ENCODE peak calls at places on chromosomes 13 and 19, in six cellular contexts. I is IMR-90, V is trophoblast cell, D is H9, U is mesenchymal stem cell, T is H1. P is an unnamed sample.

GRCh38 chr13:32153056-32153455 is 121.5 kb downstream of the FRY start:
- DNase-seq in T (no peak), I (peak; percentile 88), U (peak; percentile 47), D (no peak), V (no peak), P (no peak)

GRCh38 chr13:99307648-99308339 is 595 bp upstream of the GPR183 start:
- DNase-seq in V (no peak), U (peak; percentile 93), I (peak; percentile 83), D (no peak), T (no peak), P (no peak)

GRCh38 chr13:29543230-29544215 is 52.0 kb downstream of the SLC7A1 start:
- DNase-seq in I (peak; percentile 60), U (peak; percentile 85), V (peak; percentile 46), D (peak; percentile 47), T (peak; percentile 13), P (no peak)

GRCh38 chr19:571127-571974 is 1.0 kb upstream of the BSG start:
- DNase-seq in U (peak; percentile 81), D (peak; percentile 72), T (no peak), V (peak; percentile 87), I (peak; percentile 35), P (peak; percentile 56)

GRCh38 chr13:32187651-32188050 is 127.5 kb downstream of the ZAR1L start:
- DNase-seq in T (no peak), D (no peak), U (no peak), I (no peak), V (no peak), P (no peak)

GRCh38 chr13:36981156-36981743 is 17.9 kb downstream of the ALG5 start:
- DNase-seq in U (peak; percentile 68), D (no peak), T (no peak), I (peak; percentile 79), V (no peak), P (no peak)

GRCh38 chr19:14410054-14410774 is 8.9 kb downstream of the DDX39A start:
- DNase-seq in V (no peak), I (no peak), D (no peak), U (no peak), T (no peak), P (no peak)

GRCh38 chr13:50526771-50527567 is 316.5 kb downstream of the DLEU7 start:
- DNase-seq in D (no peak), I (no peak), T (no peak), U (no peak), V (no peak), P (no peak)

GRCh38 chr19:50432221-50432626 is 468 bp upstream of the MYBPC2 start:
- DNase-seq in D (no peak), I (no peak), T (no peak), V (no peak), U (peak; percentile 33), P (peak; percentile 27)

GRCh38 chr13:33069365-33069764 is 53.1 kb downstream of the KL start:
- DNase-seq in I (no peak), U (no peak), T (no peak), D (no peak), V (no peak), P (no peak)

GRCh38 chr13:93690139-93690538 is 463.5 kb downstream of the GPC6 start:
- DNase-seq in D (no peak), T (no peak), V (no peak), I (peak; percentile 46), U (peak; percentile 55), P (peak; percentile 48)

GRCh38 chr19:39828634-39829032 is 5.3 kb downstream of the DYRK1B start:
- DNase-seq in V (no peak), U (no peak), T (no peak), I (no peak), D (no peak), P (no peak)

GRCh38 chr13:114013336-114013735 is 39.5 kb upstream of the C13orf46 start:
- DNase-seq in T (no peak), V (no peak), D (no peak), I (no peak), U (no peak), P (no peak)

GRCh38 chr19:34430738-34431625 is 2.8 kb downstream of the UBA2 start:
- DNase-seq in T (no peak), U (peak; percentile 80), D (no peak), I (peak; percentile 68), V (peak; percentile 61), P (peak; percentile 20)

GRCh38 chr13:50244913-50245574 is 229.8 kb downstream of the KCNRG start:
- DNase-seq in U (peak; percentile 95), V (no peak), T (no peak), D (no peak), I (peak; percentile 88), P (no peak)

GRCh38 chr19:31232220-31232619 is 117.0 kb downstream of the TSHZ3 start:
- DNase-seq in V (no peak), I (peak; percentile 72), D (no peak), U (peak; percentile 34), T (no peak), P (no peak)

GRCh38 chr19:10653482-10653731 is 739 bp upstream of the ILF3 start:
- DNase-seq in U (no peak), V (no peak), T (no peak), I (no peak), D (no peak), P (no peak)
- H2BK5ac ChIP-seq in U (peak overlapping the region; percentile 66), V (peak overlapping the region; percentile 90), T (peak overlapping the region; percentile 97), I (peak overlapping the region; percentile 87), D (peak overlapping the region; percentile 67), P (peak overlapping the region; percentile 85)

DNA sequence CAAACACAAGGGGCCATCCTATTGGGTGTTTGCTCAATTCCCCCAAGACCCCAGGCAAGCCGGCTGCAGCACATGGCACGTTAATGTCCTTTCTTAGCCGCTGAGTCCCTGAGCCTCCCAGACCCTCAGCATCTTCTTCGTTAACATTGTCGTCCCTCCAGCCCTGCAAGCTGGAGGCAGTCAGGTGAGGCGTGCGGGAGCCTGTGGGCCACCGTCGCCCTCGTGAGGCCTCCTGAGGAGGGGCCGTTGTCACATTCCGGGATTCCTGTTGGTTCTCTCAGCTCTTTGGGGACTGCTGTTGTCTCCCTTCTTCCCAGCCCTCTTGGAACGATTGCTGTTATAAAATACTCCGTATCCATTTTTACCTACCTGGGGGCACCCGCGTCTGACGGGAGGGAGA is 140.6 kb downstream of the KDM4B start:
- DNase-seq in T (no peak), I (no peak), V (no peak), D (peak; percentile 69), U (no peak), P (no peak)
- H4K91ac ChIP-seq in T (no peak overlapping the region), I (no peak overlapping the region), V (no peak overlapping the region), D (no peak overlapping the region), U (no peak overlapping the region), P (no peak overlapping the region)

GRCh38 chr19:41914191-41914834 is 13.9 kb downstream of the ERFL start:
- DNase-seq in I (no peak), V (no peak), D (no peak), U (no peak), T (no peak), P (no peak)
- H3K4me2 ChIP-seq in I (no peak overlapping the region), V (no peak overlapping the region), D (no peak overlapping the region), U (no peak overlapping the region), T (peak overlapping the region; percentile 54), P (no peak overlapping the region)

GRCh38 chr19:11088508-11089253 is 582 bp upstream of the LDLR start:
- DNase-seq in T (no peak), V (no peak), D (no peak), U (peak; percentile 40), I (no peak), P (no peak)
- H2BK5ac ChIP-seq in T (peak overlapping the region; percentile 87), V (peak overlapping the region; percentile 98), D (no peak overlapping the region), U (peak overlapping the region; percentile 35), I (peak overlapping the region; percentile 88), P (no peak overlapping the region)

GRCh38 chr13:111068009-111068350 is 47.1 kb upstream of the ARHGEF7 start:
- DNase-seq in U (no peak), T (no peak), I (no peak), D (no peak), V (no peak), P (no peak)
- H4K91ac ChIP-seq in U (no peak overlapping the region), T (no peak overlapping the region), I (no peak overlapping the region), D (no peak overlapping the region), V (no peak overlapping the region), P (no peak overlapping the region)

GRCh38 chr19:28737526-28737925 is 475.4 kb downstream of the UQCRFS1 start:
- DNase-seq in I (no peak), U (no peak), V (no peak), D (no peak), T (no peak), P (no peak)
- H3K4me2 ChIP-seq in I (no peak overlapping the region), U (no peak overlapping the region), V (peak overlapping the region; percentile 13), D (no peak overlapping the region), T (no peak overlapping the region), P (no peak overlapping the region)

GRCh38 chr13:97648881-97649224 is 214.9 kb downstream of the RAP2A start:
- DNase-seq in D (no peak), T (no peak), I (no peak), V (no peak), U (no peak), P (no peak)
- H2BK5ac ChIP-seq in D (no peak overlapping the region), T (no peak overlapping the region), I (no peak overlapping the region), V (no peak overlapping the region), U (no peak overlapping the region), P (no peak overlapping the region)

GRCh38 chr13:63041640-63042414 is 1626.2 kb upstream of the PCDH20 start:
- DNase-seq in T (no peak), V (no peak), D (no peak), U (no peak), I (peak; percentile 68), P (no peak)
- H4K91ac ChIP-seq in T (no peak overlapping the region), V (no peak overlapping the region), D (no peak overlapping the region), U (no peak overlapping the region), I (peak overlapping the region; percentile 30), P (no peak overlapping the region)

DNA sequence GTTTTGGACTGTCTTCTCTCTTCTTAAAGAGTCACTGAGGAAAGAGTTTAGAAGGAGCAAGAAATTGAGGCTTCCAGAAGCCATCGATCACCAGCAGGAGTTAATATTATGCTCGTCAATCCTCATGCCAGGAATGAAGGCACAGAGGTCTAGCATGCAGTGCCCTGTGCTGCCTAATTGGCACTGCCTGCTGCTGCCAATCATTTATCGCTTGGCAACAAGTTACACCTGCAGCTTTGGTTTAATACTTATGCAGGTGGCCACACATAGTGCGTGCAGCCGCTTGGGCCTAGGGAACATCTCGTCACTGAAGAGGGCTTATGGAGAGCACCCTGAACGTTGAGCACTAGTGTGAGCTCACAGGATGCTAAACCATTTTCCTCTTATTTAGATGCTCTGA is 2.7 kb upstream of the SOX1 start:
- DNase-seq in I (no peak), T (no peak), D (no peak), V (no peak), U (no peak), P (no peak)
- H3K4me2 ChIP-seq in I (no peak overlapping the region), T (no peak overlapping the region), D (no peak overlapping the region), V (no peak overlapping the region), U (no peak overlapping the region), P (no peak overlapping the region)